ENCODE peak calls at places on chromosomes 3 and 15, in eight cellular contexts. One of them, this sample, is unnamed.
A peak's percentile ranks its signal among the peaks of the same experiment; 100 is the strongest.

GRCh38 chr3:150135321-150135721 is 164.6 kb upstream of the PFN2 start:
- DNase-seq in fibroblast of lung: peak; percentile 72
- DNase-seq in right atrium auricular region: no peak
- DNase-seq in adrenal gland: no peak
- DNase-seq in body of pancreas: no peak
- DNase-seq in GM06990: no peak
- DNase-seq in thoracic aorta: no peak
- DNase-seq in transverse colon: no peak
- DNase-seq in this sample: no peak

GRCh38 chr15:33737687-33738606 is 230.3 kb upstream of the CHRM5 start:
- DNase-seq in transverse colon: peak; percentile 12
- DNase-seq in right atrium auricular region: no peak
- DNase-seq in thoracic aorta: no peak
- DNase-seq in body of pancreas: peak; percentile 30
- DNase-seq in fibroblast of lung: peak; percentile 28
- DNase-seq in adrenal gland: peak; percentile 36
- DNase-seq in GM06990: no peak
- DNase-seq in this sample: no peak

GRCh38 chr15:74978503-74978902 is 16.9 kb upstream of the SCAMP5 start:
- DNase-seq in body of pancreas: no peak
- DNase-seq in right atrium auricular region: no peak
- DNase-seq in fibroblast of lung: no peak
- DNase-seq in GM06990: no peak
- DNase-seq in transverse colon: no peak
- DNase-seq in thoracic aorta: no peak
- DNase-seq in adrenal gland: peak; percentile 75
- DNase-seq in this sample: no peak

GRCh38 chr15:44394062-44394461 is 33.4 kb upstream of the CTDSPL2 start:
- DNase-seq in adrenal gland: no peak
- DNase-seq in thoracic aorta: no peak
- DNase-seq in fibroblast of lung: no peak
- DNase-seq in GM06990: no peak
- DNase-seq in body of pancreas: no peak
- DNase-seq in transverse colon: no peak
- DNase-seq in right atrium auricular region: no peak
- DNase-seq in this sample: no peak

GRCh38 chr3:128524374-128525299 is 31.6 kb upstream of the GATA2 start:
- DNase-seq in adrenal gland: no peak
- DNase-seq in fibroblast of lung: no peak
- DNase-seq in transverse colon: no peak
- DNase-seq in thoracic aorta: no peak
- DNase-seq in body of pancreas: no peak
- DNase-seq in GM06990: no peak
- DNase-seq in right atrium auricular region: no peak
- DNase-seq in this sample: no peak

GRCh38 chr3:24002129-24002528 is 57.0 kb downstream of the NR1D2 start:
- DNase-seq in fibroblast of lung: no peak
- DNase-seq in transverse colon: no peak
- DNase-seq in thoracic aorta: no peak
- DNase-seq in body of pancreas: no peak
- DNase-seq in adrenal gland: no peak
- DNase-seq in GM06990: no peak
- DNase-seq in right atrium auricular region: no peak
- DNase-seq in this sample: no peak

GRCh38 chr15:88603885-88604284 is 17.3 kb upstream of the AEN start:
- DNase-seq in fibroblast of lung: no peak
- DNase-seq in adrenal gland: no peak
- DNase-seq in right atrium auricular region: no peak
- DNase-seq in GM06990: no peak
- DNase-seq in body of pancreas: no peak
- DNase-seq in transverse colon: no peak
- DNase-seq in thoracic aorta: no peak
- DNase-seq in this sample: no peak

GRCh38 chr3:10770981-10771380 is 45.0 kb upstream of the SLC6A11 start:
- DNase-seq in body of pancreas: no peak
- DNase-seq in GM06990: no peak
- DNase-seq in transverse colon: no peak
- DNase-seq in right atrium auricular region: peak; percentile 9
- DNase-seq in thoracic aorta: no peak
- DNase-seq in adrenal gland: no peak
- DNase-seq in fibroblast of lung: no peak
- DNase-seq in this sample: no peak

DNA sequence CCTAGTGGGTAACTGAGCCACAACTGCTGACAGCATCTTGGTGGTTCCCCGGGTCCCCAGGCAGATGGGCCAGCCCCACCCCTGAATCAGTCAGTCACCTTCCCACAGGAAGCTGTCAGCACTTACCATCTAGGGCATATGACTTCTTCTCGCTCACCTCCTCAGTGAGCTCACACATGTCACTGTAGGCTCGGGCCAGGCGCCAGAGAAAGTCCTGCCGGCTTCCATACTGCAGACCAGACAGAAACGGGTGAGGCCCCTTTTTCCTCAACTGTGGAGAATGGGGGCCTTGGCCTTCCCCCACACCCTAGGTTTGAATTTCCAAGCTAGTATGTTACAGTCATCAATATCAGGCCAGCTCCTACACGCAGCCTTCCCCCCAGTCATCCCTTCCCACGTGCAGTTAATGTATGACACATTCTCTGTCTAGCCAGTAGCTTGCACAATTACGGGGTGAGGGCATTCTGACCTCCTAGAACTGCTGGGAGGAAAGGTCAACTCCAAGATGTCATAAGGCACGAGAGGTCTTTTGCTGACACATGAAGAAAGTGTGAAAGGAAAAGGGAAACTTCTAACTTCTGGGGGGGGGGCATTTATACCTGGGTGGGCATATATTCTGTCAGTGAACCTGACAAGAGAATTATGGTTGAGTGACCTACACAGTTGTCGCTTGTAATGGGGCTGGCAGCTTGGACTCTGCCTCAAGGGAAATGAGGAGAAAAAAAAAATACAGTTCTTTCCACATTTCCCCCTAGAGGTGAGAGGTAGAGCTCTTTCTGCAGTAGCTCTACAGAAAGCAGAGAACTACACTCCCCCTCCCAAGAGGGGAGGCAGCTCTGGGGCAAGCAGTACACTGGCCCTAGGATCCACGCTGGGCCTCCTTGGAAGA is 10.9 kb downstream of the RMDN3 start:
- DNase-seq in adrenal gland: no peak
- DNase-seq in transverse colon: no peak
- DNase-seq in fibroblast of lung: peak; percentile 82
- DNase-seq in GM06990: no peak
- DNase-seq in thoracic aorta: no peak
- DNase-seq in right atrium auricular region: no peak
- DNase-seq in body of pancreas: no peak
- DNase-seq in this sample: no peak
- TF ChIP-seq CTCF in adrenal gland: no peak
- TF ChIP-seq CTCF in transverse colon: no peak
- TF ChIP-seq CTCF in fibroblast of lung: no peak
- TF ChIP-seq CTCF in GM06990: no peak
- TF ChIP-seq CTCF in thoracic aorta: no peak
- TF ChIP-seq CTCF in right atrium auricular region: no peak
- TF ChIP-seq CTCF in body of pancreas: no peak
- TF ChIP-seq CTCF in this sample: no peak

GRCh38 chr3:126438746-126439145 is 36.9 kb downstream of the ZXDC start:
- DNase-seq in transverse colon: no peak
- DNase-seq in fibroblast of lung: no peak
- DNase-seq in body of pancreas: no peak
- DNase-seq in GM06990: no peak
- DNase-seq in right atrium auricular region: peak; percentile 54
- DNase-seq in thoracic aorta: no peak
- DNase-seq in adrenal gland: no peak
- DNase-seq in this sample: no peak

GRCh38 chr3:126441256-126441880 is 34.3 kb downstream of the ZXDC start:
- DNase-seq in body of pancreas: no peak
- DNase-seq in right atrium auricular region: peak; percentile 36
- DNase-seq in adrenal gland: no peak
- DNase-seq in thoracic aorta: no peak
- DNase-seq in GM06990: no peak
- DNase-seq in transverse colon: no peak
- DNase-seq in fibroblast of lung: no peak
- DNase-seq in this sample: no peak

GRCh38 chr3:126440709-126440995 is 35.0 kb downstream of the ZXDC start:
- DNase-seq in thoracic aorta: no peak
- DNase-seq in fibroblast of lung: no peak
- DNase-seq in adrenal gland: no peak
- DNase-seq in GM06990: no peak
- DNase-seq in right atrium auricular region: no peak
- DNase-seq in body of pancreas: no peak
- DNase-seq in transverse colon: no peak
- DNase-seq in this sample: no peak

GRCh38 chr3:126439346-126439967 is 36.2 kb downstream of the ZXDC start:
- DNase-seq in body of pancreas: no peak
- DNase-seq in right atrium auricular region: peak; percentile 54
- DNase-seq in GM06990: no peak
- DNase-seq in transverse colon: no peak
- DNase-seq in fibroblast of lung: no peak
- DNase-seq in thoracic aorta: no peak
- DNase-seq in adrenal gland: no peak
- DNase-seq in this sample: no peak

DNA sequence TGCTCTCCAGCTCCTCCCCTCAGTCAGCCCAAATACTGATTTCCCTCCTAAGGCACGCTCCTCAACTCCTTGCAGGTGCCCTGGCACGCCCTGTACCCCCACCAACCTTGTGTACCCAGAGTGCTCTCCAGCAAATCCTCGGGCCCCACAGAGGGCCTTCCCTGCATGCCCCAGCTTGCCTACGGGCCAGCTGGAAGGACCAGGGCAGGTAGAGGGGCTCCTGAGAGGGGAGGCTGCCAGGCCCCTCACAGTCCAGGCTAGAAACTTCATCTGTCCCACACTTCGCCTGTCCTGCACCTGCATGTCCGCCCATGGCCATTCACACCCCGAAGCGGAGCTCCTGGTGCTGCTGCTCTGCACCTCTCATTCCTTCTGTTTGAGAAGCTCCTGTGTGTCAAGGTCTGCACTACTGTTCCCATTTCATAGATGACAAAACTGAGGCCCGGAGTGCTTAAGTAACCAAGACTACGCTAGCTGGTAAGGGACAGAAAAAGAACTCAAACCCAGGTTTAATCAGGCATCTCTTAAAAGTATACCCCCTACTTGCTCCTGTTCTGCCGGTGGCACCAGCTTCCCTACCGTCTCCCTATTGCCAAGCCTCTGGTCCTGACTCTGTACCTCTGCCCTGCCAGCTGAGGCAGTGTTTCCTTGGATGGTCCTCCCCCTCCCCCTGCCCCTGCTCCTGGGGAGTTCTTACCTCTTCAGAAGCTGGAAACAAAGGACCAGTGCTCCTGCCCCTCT is 35.6 kb downstream of the ZXDC start:
- DNase-seq in adrenal gland: no peak
- DNase-seq in body of pancreas: no peak
- DNase-seq in GM06990: no peak
- DNase-seq in thoracic aorta: no peak
- DNase-seq in right atrium auricular region: peak; percentile 38
- DNase-seq in fibroblast of lung: no peak
- DNase-seq in transverse colon: no peak
- DNase-seq in this sample: no peak
- H3K36me3 ChIP-seq in adrenal gland: peaks cover 32% of the 10 kb centered on the region
- H3K36me3 ChIP-seq in body of pancreas: no peaks in the 10 kb centered on the region
- H3K36me3 ChIP-seq in GM06990: peaks cover 4% of the 10 kb centered on the region
- H3K36me3 ChIP-seq in thoracic aorta: peaks cover 22% of the 10 kb centered on the region
- H3K36me3 ChIP-seq in right atrium auricular region: peaks cover 47% of the 10 kb centered on the region
- H3K36me3 ChIP-seq in fibroblast of lung: no peaks in the 10 kb centered on the region
- H3K36me3 ChIP-seq in transverse colon: peaks cover 9% of the 10 kb centered on the region
- H3K36me3 ChIP-seq in this sample: no peaks in the 10 kb centered on the region

GRCh38 chr3:168622795-168623194 is 527.1 kb upstream of the GOLIM4 start:
- DNase-seq in thoracic aorta: no peak
- DNase-seq in fibroblast of lung: no peak
- DNase-seq in GM06990: no peak
- DNase-seq in adrenal gland: no peak
- DNase-seq in right atrium auricular region: no peak
- DNase-seq in transverse colon: no peak
- DNase-seq in body of pancreas: no peak
- DNase-seq in this sample: no peak

GRCh38 chr3:168618827-168619226 is 523.1 kb upstream of the GOLIM4 start:
- DNase-seq in transverse colon: no peak
- DNase-seq in fibroblast of lung: no peak
- DNase-seq in GM06990: no peak
- DNase-seq in right atrium auricular region: no peak
- DNase-seq in thoracic aorta: no peak
- DNase-seq in adrenal gland: no peak
- DNase-seq in body of pancreas: no peak
- DNase-seq in this sample: no peak

GRCh38 chr3:168616901-168617300 is 521.2 kb upstream of the GOLIM4 start:
- DNase-seq in adrenal gland: no peak
- DNase-seq in right atrium auricular region: no peak
- DNase-seq in GM06990: no peak
- DNase-seq in fibroblast of lung: no peak
- DNase-seq in thoracic aorta: no peak
- DNase-seq in transverse colon: no peak
- DNase-seq in body of pancreas: no peak
- DNase-seq in this sample: no peak

GRCh38 chr3:168624195-168624594 is 528.5 kb upstream of the GOLIM4 start:
- DNase-seq in thoracic aorta: no peak
- DNase-seq in fibroblast of lung: no peak
- DNase-seq in adrenal gland: no peak
- DNase-seq in transverse colon: no peak
- DNase-seq in right atrium auricular region: no peak
- DNase-seq in GM06990: no peak
- DNase-seq in body of pancreas: no peak
- DNase-seq in this sample: no peak

GRCh38 chr3:168620854-168621253 is 525.1 kb upstream of the GOLIM4 start:
- DNase-seq in adrenal gland: peak; percentile 3
- DNase-seq in body of pancreas: peak; percentile 44
- DNase-seq in right atrium auricular region: no peak
- DNase-seq in fibroblast of lung: peak; percentile 40
- DNase-seq in GM06990: no peak
- DNase-seq in thoracic aorta: no peak
- DNase-seq in transverse colon: peak; percentile 9
- DNase-seq in this sample: no peak
- TF ChIP-seq CTCF in adrenal gland: no peak
- TF ChIP-seq CTCF in body of pancreas: peak; percentile 53
- TF ChIP-seq CTCF in right atrium auricular region: peak; percentile 45
- TF ChIP-seq CTCF in fibroblast of lung: peak; percentile 21
- TF ChIP-seq CTCF in GM06990: peak; percentile 64
- TF ChIP-seq CTCF in thoracic aorta: no peak
- TF ChIP-seq CTCF in transverse colon: no peak
- TF ChIP-seq CTCF in this sample: peak; percentile 50

GRCh38 chr3:172334743-172335142 is 113.5 kb downstream of the GHSR start:
- DNase-seq in right atrium auricular region: no peak
- DNase-seq in GM06990: no peak
- DNase-seq in transverse colon: no peak
- DNase-seq in body of pancreas: no peak
- DNase-seq in fibroblast of lung: no peak
- DNase-seq in thoracic aorta: no peak
- DNase-seq in adrenal gland: no peak
- DNase-seq in this sample: no peak

GRCh38 chr3:172332256-172333041 is 115.8 kb downstream of the GHSR start:
- DNase-seq in fibroblast of lung: peak; percentile 68
- DNase-seq in GM06990: no peak
- DNase-seq in thoracic aorta: no peak
- DNase-seq in body of pancreas: peak; percentile 69
- DNase-seq in adrenal gland: peak; percentile 75
- DNase-seq in right atrium auricular region: peak; percentile 80
- DNase-seq in transverse colon: peak; percentile 75
- DNase-seq in this sample: peak; percentile 75

GRCh38 chr3:172333042-172333377 is 115.2 kb downstream of the GHSR start:
- DNase-seq in fibroblast of lung: no peak
- DNase-seq in thoracic aorta: no peak
- DNase-seq in adrenal gland: no peak
- DNase-seq in body of pancreas: no peak
- DNase-seq in transverse colon: no peak
- DNase-seq in right atrium auricular region: no peak
- DNase-seq in GM06990: no peak
- DNase-seq in this sample: no peak

GRCh38 chr3:172330413-172330812 is 117.8 kb downstream of the GHSR start:
- DNase-seq in transverse colon: no peak
- DNase-seq in adrenal gland: no peak
- DNase-seq in right atrium auricular region: no peak
- DNase-seq in thoracic aorta: no peak
- DNase-seq in GM06990: no peak
- DNase-seq in body of pancreas: no peak
- DNase-seq in fibroblast of lung: no peak
- DNase-seq in this sample: no peak

GRCh38 chr3:172333692-172334457 is 114.4 kb downstream of the GHSR start:
- DNase-seq in body of pancreas: no peak
- DNase-seq in transverse colon: no peak
- DNase-seq in right atrium auricular region: no peak
- DNase-seq in GM06990: no peak
- DNase-seq in fibroblast of lung: no peak
- DNase-seq in adrenal gland: no peak
- DNase-seq in thoracic aorta: no peak
- DNase-seq in this sample: no peak
- H3K36me3 ChIP-seq in body of pancreas: peaks cover 9% of the 10 kb centered on the region
- H3K36me3 ChIP-seq in transverse colon: peaks cover 48% of the 10 kb centered on the region
- H3K36me3 ChIP-seq in right atrium auricular region: peaks cover 66% of the 10 kb centered on the region
- H3K36me3 ChIP-seq in GM06990: peaks cover 4% of the 10 kb centered on the region
- H3K36me3 ChIP-seq in fibroblast of lung: peaks cover 15% of the 10 kb centered on the region
- H3K36me3 ChIP-seq in adrenal gland: peaks cover 77% of the 10 kb centered on the region
- H3K36me3 ChIP-seq in thoracic aorta: peaks cover 23% of the 10 kb centered on the region
- H3K36me3 ChIP-seq in this sample: peaks cover 98% of the 10 kb centered on the region